ENCODE peak calls at places on chromosomes 13 and 19, in four cellular contexts. U is memory B cell, M is brain microvascular endothelial cell, T is mucosa of gallbladder. J is an unnamed sample.

GRCh38 chr19:5718579-5719273 is 1.2 kb downstream of the LONP1 start:
- DNase-seq in M (peak; percentile 85), T (no peak), U (no peak), J (no peak)

GRCh38 chr19:39430675-39431593 is 4.8 kb downstream of the RPS16 start:
- DNase-seq in U (peak; percentile 67), M (peak; percentile 99), T (peak; percentile 56), J (peak; percentile 60)

GRCh38 chr13:103805771-103806170 is 739.6 kb upstream of the SLC10A2 start:
- DNase-seq in T (no peak), U (no peak), M (no peak), J (no peak)

GRCh38 chr13:110266983-110267382 is 40.0 kb downstream of the COL4A1 start:
- DNase-seq in U (no peak), T (no peak), M (no peak), J (peak; percentile 67)

GRCh38 chr19:11693505-11694499 is 44.9 kb downstream of the ZNF823 start:
- DNase-seq in T (no peak), U (no peak), M (peak; percentile 73), J (peak; percentile 57)

GRCh38 chr19:1602091-1602707 is 3.1 kb downstream of the UQCR11 start:
- DNase-seq in U (no peak), M (no peak), T (no peak), J (no peak)

GRCh38 chr19:43476606-43477005 is 11.2 kb upstream of the LYPD3 start:
- DNase-seq in M (no peak), T (no peak), U (no peak), J (no peak)

GRCh38 chr13:110769097-110769496 is 55.6 kb downstream of the ING1 start:
- DNase-seq in M (no peak), T (no peak), U (no peak), J (no peak)

GRCh38 chr13:106736941-106737340 is 169.0 kb upstream of the ARGLU1 start:
- DNase-seq in U (no peak), M (no peak), T (no peak), J (no peak)

GRCh38 chr13:94268661-94269060 is 210.8 kb downstream of the DCT start:
- DNase-seq in U (no peak), M (peak; percentile 35), T (no peak), J (no peak)

GRCh38 chr19:45391346-45391745 is 13.5 kb downstream of the PPP1R13L start:
- DNase-seq in T (no peak), U (no peak), M (no peak), J (no peak)

GRCh38 chr13:107736149-107736548 is 479.2 kb downstream of the LIG4 start:
- DNase-seq in M (no peak), T (no peak), U (no peak), J (no peak)